ENCODE peak calls at places on chromosomes 12 and 14, in ten cellular contexts. A is keratinocyte; N is uterus; T is cardiac muscle cell; C is colonic mucosa; F is CD8-positive, alpha-beta T cell; P is ascending aorta; D is Peyer's patch; J is tibial artery; M is heart right ventricle. L is an unnamed sample.

GRCh38 chr12:120292411-120292660 is 633 bp upstream of the RNU4-2 start:
- DNase-seq in A (no peak), N (no peak), T (no peak), C (no peak), F (peak; percentile 57), P (no peak), D (peak; percentile 62), J (no peak), M (no peak), L (no peak)

GRCh38 chr12:54039417-54040147 is 6.7 kb downstream of the HOXC5 start:
- DNase-seq in A (no peak), N (no peak), T (no peak), C (no peak), F (no peak), P (no peak), D (no peak), J (peak; percentile 81), M (no peak), L (no peak)

GRCh38 chr14:20477211-20477876 is 8.1 kb downstream of the PNP start:
- DNase-seq in A (no peak), N (no peak), T (peak; percentile 91), C (no peak), F (peak; percentile 42), P (no peak), D (no peak), J (no peak), M (peak; percentile 23), L (no peak)

GRCh38 chr12:10802587-10802986 is at the start of gene TAS2R7:
- DNase-seq in A (no peak), N (no peak), T (no peak), C (no peak), F (no peak), P (no peak), D (no peak), J (no peak), M (no peak), L (no peak)

GRCh38 chr12:72476301-72476700 is 204.1 kb downstream of the TRHDE start:
- DNase-seq in A (no peak), N (no peak), T (no peak), C (no peak), F (no peak), P (no peak), D (no peak), J (no peak), M (no peak), L (no peak)

GRCh38 chr12:108849653-108850052 is 7.7 kb downstream of the SSH1 start:
- DNase-seq in A (no peak), N (no peak), T (peak; percentile 58), C (no peak), F (no peak), P (no peak), D (no peak), J (no peak), M (peak; percentile 46), L (no peak)

GRCh38 chr12:27193854-27194544 is 50.1 kb upstream of the STK38L start:
- DNase-seq in A (no peak), N (peak; percentile 49), T (peak; percentile 87), C (no peak), F (no peak), P (peak; percentile 59), D (no peak), J (peak; percentile 90), M (peak; percentile 63), L (peak; percentile 71)

GRCh38 chr12:56274299-56274698 is 7.6 kb downstream of the COQ10A start:
- DNase-seq in A (no peak), N (no peak), T (no peak), C (no peak), F (no peak), P (no peak), D (no peak), J (no peak), M (no peak), L (no peak)

GRCh38 chr12:70031046-70031445 is 206.0 kb downstream of the MYRFL start:
- DNase-seq in A (no peak), N (no peak), T (no peak), C (no peak), F (no peak), P (no peak), D (no peak), J (no peak), M (no peak), L (no peak)

GRCh38 chr12:70033310-70033709 is 208.3 kb downstream of the MYRFL start:
- DNase-seq in A (no peak), N (no peak), T (no peak), C (no peak), F (no peak), P (no peak), D (no peak), J (no peak), M (no peak), L (no peak)

GRCh38 chr12:70032076-70032475 is 207.0 kb downstream of the MYRFL start:
- DNase-seq in A (no peak), N (no peak), T (peak; percentile 39), C (no peak), F (no peak), P (no peak), D (no peak), J (no peak), M (no peak), L (no peak)

GRCh38 chr12:70028515-70028914 is 203.5 kb downstream of the MYRFL start:
- DNase-seq in A (no peak), N (no peak), T (no peak), C (no peak), F (no peak), P (no peak), D (no peak), J (no peak), M (no peak), L (no peak)

GRCh38 chr12:70028918-70029317 is 203.9 kb downstream of the MYRFL start:
- DNase-seq in A (no peak), N (no peak), T (no peak), C (no peak), F (no peak), P (no peak), D (no peak), J (no peak), M (no peak), L (no peak)
- H3K4me1 ChIP-seq in A (peaks cover 7% of the 10 kb centered on the region), N (no peaks in the 10 kb centered on the region), T (no peaks in the 10 kb centered on the region), C (no peaks in the 10 kb centered on the region), F (no peaks in the 10 kb centered on the region), P (no peaks in the 10 kb centered on the region), D (no peaks in the 10 kb centered on the region), J (no peaks in the 10 kb centered on the region), M (no peaks in the 10 kb centered on the region), L (no peaks in the 10 kb centered on the region)

GRCh38 chr14:99561827-99562226 is 42.2 kb downstream of the CCDC85C start:
- DNase-seq in A (no peak), N (no peak), T (no peak), C (no peak), F (no peak), P (no peak), D (no peak), J (no peak), M (no peak), L (no peak)

GRCh38 chr14:99560403-99560802 is 43.6 kb downstream of the CCDC85C start:
- DNase-seq in A (no peak), N (no peak), T (no peak), C (no peak), F (no peak), P (no peak), D (peak; percentile 43), J (no peak), M (no peak), L (no peak)

GRCh38 chr14:99559286-99559990 is 44.6 kb downstream of the CCDC85C start:
- DNase-seq in A (no peak), N (no peak), T (peak; percentile 26), C (no peak), F (no peak), P (no peak), D (no peak), J (no peak), M (no peak), L (no peak)

GRCh38 chr14:99562848-99563748 is 40.9 kb downstream of the CCDC85C start:
- DNase-seq in A (no peak), N (peak; percentile 83), T (peak; percentile 78), C (peak; percentile 79), F (no peak), P (no peak), D (peak; percentile 82), J (peak; percentile 84), M (peak; percentile 79), L (peak; percentile 68)

DNA sequence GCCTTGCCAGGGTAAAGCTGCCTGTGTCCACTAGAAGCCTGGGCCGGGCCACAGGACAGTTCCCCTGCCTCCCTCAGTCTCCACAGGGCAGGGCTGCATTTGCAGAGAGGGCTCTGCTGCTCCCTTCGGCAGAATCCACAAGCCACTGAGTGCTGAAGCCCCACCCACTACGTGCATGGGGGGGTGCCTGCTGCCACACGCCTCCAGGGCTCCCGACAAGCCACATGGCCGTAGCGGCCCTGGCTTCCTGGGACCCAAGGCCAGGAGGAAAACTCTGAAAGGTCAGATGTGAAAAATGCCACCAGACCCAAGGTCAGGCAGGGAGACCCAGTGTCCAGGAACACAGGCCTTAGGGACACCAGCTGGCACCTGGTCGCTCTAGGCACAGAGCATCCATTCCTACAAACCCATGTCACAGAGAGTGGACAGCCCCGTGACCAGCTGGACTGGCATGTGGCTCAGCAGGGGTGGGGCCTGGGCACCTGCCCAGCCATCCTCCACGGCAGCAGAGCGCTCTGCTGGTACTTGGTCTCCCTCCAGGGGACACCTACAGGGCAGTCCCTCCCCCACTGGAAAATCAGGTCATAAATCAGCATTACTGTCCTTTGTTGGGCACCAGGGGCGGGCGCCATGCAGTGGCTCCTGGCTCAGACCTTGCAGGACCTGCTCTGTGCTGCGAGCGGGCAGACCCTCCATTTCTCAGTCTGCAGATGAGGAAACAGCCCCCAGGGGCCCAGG is 42.9 kb downstream of the CCDC85C start:
- DNase-seq in A (no peak), N (no peak), T (no peak), C (no peak), F (no peak), P (no peak), D (peak; percentile 50), J (no peak), M (no peak), L (no peak)
- H3K27ac ChIP-seq in A (no peak overlapping the region), N (peak overlapping the region; percentile 63), T (no peak overlapping the region), C (no peak overlapping the region), F (no peak overlapping the region), P (no peak overlapping the region), D (peak overlapping the region; percentile 49), J (peak overlapping the region; percentile 13), M (no peak overlapping the region), L (no peak overlapping the region)

GRCh38 chr12:21980544-21980943 is 39.3 kb upstream of the ABCC9 start:
- DNase-seq in A (no peak), N (no peak), T (no peak), C (no peak), F (no peak), P (no peak), D (no peak), J (no peak), M (no peak), L (no peak)

GRCh38 chr12:21985155-21985554 is 43.9 kb upstream of the ABCC9 start:
- DNase-seq in A (no peak), N (no peak), T (no peak), C (no peak), F (no peak), P (no peak), D (no peak), J (no peak), M (no peak), L (no peak)

GRCh38 chr12:21983102-21983501 is 41.9 kb upstream of the ABCC9 start:
- DNase-seq in A (no peak), N (no peak), T (no peak), C (no peak), F (no peak), P (no peak), D (no peak), J (no peak), M (no peak), L (no peak)

GRCh38 chr12:21987786-21988185 is 46.6 kb upstream of the ABCC9 start:
- DNase-seq in A (no peak), N (no peak), T (no peak), C (no peak), F (no peak), P (no peak), D (no peak), J (no peak), M (no peak), L (no peak)

DNA sequence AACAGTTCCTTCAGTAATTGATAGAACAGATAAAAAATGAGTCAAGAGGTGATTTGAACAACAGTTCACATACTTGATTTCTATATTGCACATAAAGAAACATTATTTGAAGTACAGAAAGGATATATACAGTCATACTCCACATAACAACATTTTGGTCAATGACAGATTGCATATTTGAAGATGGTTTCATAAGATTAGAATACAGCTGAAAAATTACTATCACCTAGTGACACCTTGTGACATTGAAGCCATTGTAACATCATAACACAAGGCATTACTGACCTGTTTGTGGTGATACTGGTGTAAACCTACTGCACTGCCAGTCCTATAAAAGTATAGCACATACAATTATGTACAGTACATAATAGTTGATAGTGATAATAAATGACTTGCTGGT is 43.1 kb upstream of the ABCC9 start:
- DNase-seq in A (no peak), N (no peak), T (no peak), C (no peak), F (no peak), P (no peak), D (no peak), J (no peak), M (no peak), L (no peak)
- TF ChIP-seq CTCF in A (no peak), N (no peak), T (no peak), C (no peak), F (no peak), P (no peak), D (no peak), J (no peak), M (no peak), L (no peak)

DNA sequence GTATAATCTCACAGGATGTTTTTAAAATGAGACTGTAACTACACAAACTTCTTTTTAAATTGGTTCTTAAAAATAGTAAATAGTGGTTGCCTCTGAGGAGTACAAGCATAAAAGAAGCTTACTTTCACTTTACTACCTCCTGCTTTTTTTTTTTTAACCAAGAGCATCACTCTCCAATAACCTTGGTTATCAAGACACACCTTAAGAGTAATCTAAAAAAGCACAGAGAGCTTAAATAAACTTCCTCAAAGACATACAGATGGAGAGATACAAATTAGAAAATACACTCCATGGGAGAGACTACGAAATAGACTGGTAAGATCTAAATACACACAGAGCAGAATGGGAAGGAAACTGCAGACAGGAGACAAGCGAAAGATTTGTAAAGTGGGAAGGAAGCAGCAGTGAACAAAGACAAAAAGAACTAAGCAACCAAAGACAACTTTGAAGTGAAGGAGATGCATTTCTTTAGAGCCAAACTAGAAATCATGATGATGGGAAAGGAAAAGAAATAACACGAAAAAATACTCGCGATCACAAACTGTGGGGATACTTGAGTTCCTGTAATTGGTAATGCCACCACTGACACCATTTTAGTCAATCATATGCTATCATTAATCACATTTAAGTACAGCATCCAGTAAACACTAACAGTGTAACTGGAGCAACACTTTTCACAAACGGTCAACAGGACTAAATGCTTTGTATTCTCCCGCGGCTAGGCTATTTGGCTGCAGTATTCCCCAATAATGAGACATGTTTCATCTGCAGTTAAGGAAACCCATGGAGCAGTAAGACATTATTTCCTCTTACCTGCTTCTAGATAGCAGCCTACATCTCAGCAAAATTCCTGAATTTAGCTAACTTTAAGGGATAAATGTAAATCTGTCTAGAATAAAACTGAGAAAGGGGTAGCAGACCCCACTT is 8.2 kb downstream of the SINHCAF start:
- DNase-seq in A (no peak), N (no peak), T (peak; percentile 42), C (no peak), F (no peak), P (no peak), D (no peak), J (no peak), M (no peak), L (no peak)
- H3K4me1 ChIP-seq in A (peaks cover 20% of the 10 kb centered on the region), N (peaks cover 19% of the 10 kb centered on the region), T (peaks cover 73% of the 10 kb centered on the region), C (no peaks in the 10 kb centered on the region), F (peaks cover 65% of the 10 kb centered on the region), P (no peaks in the 10 kb centered on the region), D (no peaks in the 10 kb centered on the region), J (no peaks in the 10 kb centered on the region), M (peaks cover 20% of the 10 kb centered on the region), L (peaks cover 11% of the 10 kb centered on the region)